ENCODE peak calls at places on chromosomes 4 and X, in four cellular contexts. One of them, this sample, is unnamed. For H3K36me3, the result is how much of the 10 kb centered on the place peaks cover.

GRCh38 chr4:85496933-85497332 is 22.0 kb downstream of the ARHGAP24 start:
- DNase-seq in H1: no peak
- DNase-seq in ovary: no peak
- DNase-seq in gastrocnemius medialis: no peak
- DNase-seq in this sample: no peak

GRCh38 chr4:114108869-114109268 is 129.4 kb upstream of the ARSJ start:
- DNase-seq in gastrocnemius medialis: no peak
- DNase-seq in ovary: no peak
- DNase-seq in H1: no peak
- DNase-seq in this sample: no peak

GRCh38 chr4:45078201-45078600 is 351.8 kb upstream of the GNPDA2 start:
- DNase-seq in H1: no peak
- DNase-seq in gastrocnemius medialis: no peak
- DNase-seq in ovary: no peak
- DNase-seq in this sample: no peak

GRCh38 chrX:7109838-7110793 is 37.4 kb upstream of the STS start:
- DNase-seq in gastrocnemius medialis: no peak
- DNase-seq in H1: no peak
- DNase-seq in ovary: no peak
- DNase-seq in this sample: no peak

GRCh38 chr4:141643557-141643956 is 7.2 kb downstream of the IL15 start:
- DNase-seq in ovary: no peak
- DNase-seq in H1: no peak
- DNase-seq in gastrocnemius medialis: no peak
- DNase-seq in this sample: no peak

GRCh38 chrX:123590842-123591491 is 141.9 kb downstream of the THOC2 start:
- DNase-seq in ovary: no peak
- DNase-seq in gastrocnemius medialis: no peak
- DNase-seq in H1: no peak
- DNase-seq in this sample: no peak

GRCh38 chr4:107044170-107044569 is 8.1 kb upstream of the DKK2 start:
- DNase-seq in ovary: no peak
- DNase-seq in H1: no peak
- DNase-seq in gastrocnemius medialis: no peak
- DNase-seq in this sample: no peak

GRCh38 chr4:98994474-98995182 is 893 bp upstream of the METAP1 start:
- DNase-seq in H1: no peak
- DNase-seq in gastrocnemius medialis: no peak
- DNase-seq in ovary: no peak
- DNase-seq in this sample: no peak

GRCh38 chrX:140180585-140180984 is 215.3 kb upstream of the CXorf66 start:
- DNase-seq in gastrocnemius medialis: no peak
- DNase-seq in ovary: no peak
- DNase-seq in H1: no peak
- DNase-seq in this sample: no peak

GRCh38 chrX:15849555-15849954 is 5.1 kb downstream of the AP1S2 start:
- DNase-seq in gastrocnemius medialis: no peak
- DNase-seq in H1: no peak
- DNase-seq in ovary: no peak
- DNase-seq in this sample: no peak

GRCh38 chrX:1465261-1466231 is 12.8 kb upstream of the ASMTL start:
- DNase-seq in gastrocnemius medialis: no peak
- DNase-seq in H1: peak
- DNase-seq in ovary: no peak
- DNase-seq in this sample: peak

GRCh38 chrX:103363046-103363445 is 6.7 kb downstream of the TCEAL9 start:
- DNase-seq in gastrocnemius medialis: no peak
- DNase-seq in ovary: no peak
- DNase-seq in H1: no peak
- DNase-seq in this sample: no peak

GRCh38 chrX:40154853-40155616 is 57.3 kb upstream of the BCOR start:
- DNase-seq in H1: peak
- DNase-seq in ovary: peak
- DNase-seq in gastrocnemius medialis: peak
- DNase-seq in this sample: no peak

GRCh38 chrX:40151211-40152172 is 53.7 kb upstream of the BCOR start:
- DNase-seq in ovary: peak
- DNase-seq in gastrocnemius medialis: peak
- DNase-seq in H1: peak
- DNase-seq in this sample: no peak

GRCh38 chrX:9148626-9149385 is 114.9 kb upstream of the FAM9B start:
- DNase-seq in H1: no peak
- DNase-seq in ovary: no peak
- DNase-seq in gastrocnemius medialis: peak
- DNase-seq in this sample: no peak

GRCh38 chr4:159547645-159548308 is 444.9 kb downstream of the RAPGEF2 start:
- DNase-seq in gastrocnemius medialis: no peak
- DNase-seq in ovary: no peak
- DNase-seq in H1: no peak
- DNase-seq in this sample: no peak

GRCh38 chr4:72295966-72296557 is 264.3 kb downstream of the NPFFR2 start:
- DNase-seq in H1: no peak
- DNase-seq in ovary: no peak
- DNase-seq in gastrocnemius medialis: no peak
- DNase-seq in this sample: no peak

GRCh38 chr4:71266090-71266794 is 72.6 kb upstream of the SLC4A4 start:
- DNase-seq in H1: no peak
- DNase-seq in ovary: no peak
- DNase-seq in gastrocnemius medialis: no peak
- DNase-seq in this sample: no peak

GRCh38 chrX:70359458-70359857 is 63.7 kb upstream of the GDPD2 start:
- DNase-seq in ovary: no peak
- DNase-seq in H1: no peak
- DNase-seq in gastrocnemius medialis: no peak
- DNase-seq in this sample: no peak

GRCh38 chrX:130330706-130331105 is 9.0 kb upstream of the SLC25A14 start:
- DNase-seq in gastrocnemius medialis: peak
- DNase-seq in H1: peak
- DNase-seq in ovary: peak
- DNase-seq in this sample: no peak

GRCh38 chrX:43580621-43581020 is 75.5 kb upstream of the MAOA start:
- DNase-seq in gastrocnemius medialis: no peak
- DNase-seq in H1: no peak
- DNase-seq in ovary: no peak
- DNase-seq in this sample: no peak

GRCh38 chrX:102129473-102129872 is 4.0 kb downstream of the TCEAL2 start:
- DNase-seq in ovary: no peak
- DNase-seq in H1: no peak
- DNase-seq in gastrocnemius medialis: no peak
- DNase-seq in this sample: no peak

GRCh38 chr4:144300616-144301015 is 160.1 kb upstream of the GYPA start:
- DNase-seq in ovary: no peak
- DNase-seq in gastrocnemius medialis: no peak
- DNase-seq in H1: no peak
- DNase-seq in this sample: no peak

GRCh38 chr4:79820427-79820826 is 252.6 kb downstream of the ANTXR2 start:
- DNase-seq in ovary: no peak
- DNase-seq in H1: no peak
- DNase-seq in gastrocnemius medialis: no peak
- DNase-seq in this sample: no peak

GRCh38 chr4:150106886-150107285 is 28.6 kb downstream of the DCLK2 start:
- DNase-seq in ovary: no peak
- DNase-seq in gastrocnemius medialis: no peak
- DNase-seq in H1: no peak
- DNase-seq in this sample: no peak

GRCh38 chr4:16775411-16776154 is 122.9 kb downstream of the LDB2 start:
- DNase-seq in H1: no peak
- DNase-seq in ovary: no peak
- DNase-seq in gastrocnemius medialis: no peak
- DNase-seq in this sample: no peak

GRCh38 chrX:48800574-48801280 is 1.1 kb upstream of the HDAC6 start:
- DNase-seq in H1: no peak
- DNase-seq in gastrocnemius medialis: no peak
- DNase-seq in ovary: no peak
- DNase-seq in this sample: no peak

GRCh38 chr4:113355550-113356371 is 306.3 kb downstream of the ANK2 start:
- DNase-seq in gastrocnemius medialis: no peak
- DNase-seq in H1: no peak
- DNase-seq in ovary: no peak
- DNase-seq in this sample: no peak

GRCh38 chrX:71540801-71541545 is 8.1 kb downstream of the OGT start:
- DNase-seq in gastrocnemius medialis: no peak
- DNase-seq in H1: no peak
- DNase-seq in ovary: no peak
- DNase-seq in this sample: no peak

GRCh38 chr4:88090898-88091297 is 67.5 kb downstream of the ABCG2 start:
- DNase-seq in H1: no peak
- DNase-seq in ovary: no peak
- DNase-seq in gastrocnemius medialis: no peak
- DNase-seq in this sample: no peak

GRCh38 chrX:87160435-87161010 is 357.1 kb upstream of the KLHL4 start:
- DNase-seq in ovary: no peak
- DNase-seq in gastrocnemius medialis: no peak
- DNase-seq in H1: peak
- DNase-seq in this sample: no peak

GRCh38 chr4:10761903-10762302 is 77.3 kb upstream of the CLNK start:
- DNase-seq in ovary: no peak
- DNase-seq in H1: no peak
- DNase-seq in gastrocnemius medialis: no peak
- DNase-seq in this sample: no peak

GRCh38 chrX:31036895-31037294 is 34.9 kb downstream of the FTHL17 start:
- DNase-seq in H1: peak
- DNase-seq in ovary: peak
- DNase-seq in gastrocnemius medialis: peak
- DNase-seq in this sample: no peak

GRCh38 chr4:85475631-85476233 is 782 bp downstream of the ARHGAP24 start:
- DNase-seq in gastrocnemius medialis: no peak
- DNase-seq in H1: peak
- DNase-seq in ovary: peak
- DNase-seq in this sample: no peak

DNA sequence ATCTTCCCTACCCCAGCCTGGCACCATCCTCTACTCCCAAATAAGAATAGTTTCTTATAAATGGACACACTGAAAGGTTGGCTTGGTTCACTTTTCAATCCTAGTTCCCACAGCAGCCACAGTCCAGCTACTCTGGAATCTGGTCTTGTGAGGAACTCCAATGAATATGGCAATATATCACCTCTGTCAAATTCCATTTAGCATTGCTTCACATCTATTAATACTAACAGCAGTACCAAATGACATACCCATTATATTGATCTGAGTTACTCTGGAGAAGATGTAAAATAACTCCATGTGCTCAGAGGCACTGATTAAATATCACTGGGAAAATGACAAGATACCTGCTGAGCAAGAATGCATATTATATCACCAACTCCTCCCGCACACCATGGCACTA is 8.6 kb downstream of the OPHN1 start:
- DNase-seq in ovary: no peak
- DNase-seq in gastrocnemius medialis: no peak
- DNase-seq in H1: no peak
- DNase-seq in this sample: no peak
- TF ChIP-seq POLR2A in ovary: no peak
- TF ChIP-seq POLR2A in gastrocnemius medialis: no peak
- TF ChIP-seq POLR2A in H1: no peak
- TF ChIP-seq POLR2A in this sample: no peak

GRCh38 chr4:4277531-4277930 is 12.4 kb downstream of the LYAR start:
- DNase-seq in H1: no peak
- DNase-seq in ovary: no peak
- DNase-seq in gastrocnemius medialis: no peak
- DNase-seq in this sample: no peak

GRCh38 chr4:4270529-4270928 is 19.4 kb downstream of the LYAR start:
- DNase-seq in gastrocnemius medialis: no peak
- DNase-seq in ovary: no peak
- DNase-seq in H1: no peak
- DNase-seq in this sample: no peak

GRCh38 chr4:4271912-4272311 is 18.0 kb downstream of the LYAR start:
- DNase-seq in H1: no peak
- DNase-seq in gastrocnemius medialis: peak
- DNase-seq in ovary: no peak
- DNase-seq in this sample: no peak

GRCh38 chr4:4269856-4270255 is 20.1 kb downstream of the LYAR start:
- DNase-seq in gastrocnemius medialis: no peak
- DNase-seq in ovary: no peak
- DNase-seq in H1: no peak
- DNase-seq in this sample: no peak

GRCh38 chr4:4274226-4274625 is 15.7 kb downstream of the LYAR start:
- DNase-seq in H1: no peak
- DNase-seq in gastrocnemius medialis: no peak
- DNase-seq in ovary: no peak
- DNase-seq in this sample: no peak
- H3K36me3 ChIP-seq in H1: half or more
- H3K36me3 ChIP-seq in gastrocnemius medialis: half or more
- H3K36me3 ChIP-seq in ovary: under half
- H3K36me3 ChIP-seq in this sample: under half

DNA sequence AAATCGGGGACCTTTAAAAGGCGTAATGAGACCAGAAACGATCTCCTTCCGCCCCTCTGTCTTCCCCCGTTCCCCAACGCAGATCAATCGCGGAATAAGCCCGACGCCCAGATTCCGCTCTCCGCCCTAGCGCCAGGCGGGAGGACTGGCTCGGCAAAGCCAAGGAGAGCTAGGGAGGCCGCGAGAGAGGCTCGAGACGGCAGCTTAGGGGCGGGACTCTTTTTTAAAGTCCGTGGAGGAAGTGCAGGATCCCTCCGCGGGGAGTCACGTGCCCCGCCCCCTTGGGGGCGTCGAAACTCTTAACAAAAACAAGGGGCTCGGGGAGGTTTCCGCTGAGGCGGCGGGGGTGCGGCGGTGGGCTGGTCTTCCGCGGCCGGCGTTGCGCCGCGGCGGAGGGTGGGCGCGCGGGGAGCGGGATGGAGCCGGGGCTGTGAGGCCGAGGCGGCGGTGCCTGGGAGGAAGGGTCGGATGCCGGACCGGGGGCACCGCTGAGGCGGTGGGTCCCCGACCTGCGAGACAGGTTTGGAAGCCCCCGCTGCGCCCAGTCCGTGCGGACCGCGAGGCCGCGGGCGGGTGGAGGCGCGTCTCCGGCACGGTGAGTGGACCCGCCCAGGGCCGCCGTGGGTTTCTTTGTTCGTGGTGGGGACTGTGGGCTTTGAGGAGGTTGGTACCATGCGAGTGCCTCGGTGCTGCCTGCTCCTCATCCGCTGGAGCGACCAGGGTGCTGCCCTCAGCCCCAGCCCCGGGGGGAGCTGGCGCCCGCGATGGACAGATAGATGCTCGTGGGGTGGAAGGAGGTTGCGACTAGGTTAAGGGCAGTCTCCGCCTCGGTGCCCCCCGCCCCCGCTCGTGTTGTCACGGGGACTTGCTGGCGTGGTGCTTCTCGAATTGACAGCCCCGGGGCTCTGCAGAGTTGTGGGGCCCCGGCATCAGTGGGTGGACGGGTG is at the start of gene CCNG2:
- DNase-seq in H1: peak
- DNase-seq in ovary: peak
- DNase-seq in gastrocnemius medialis: peak
- DNase-seq in this sample: peak
- TF ChIP-seq POLR2A in H1: peak
- TF ChIP-seq POLR2A in ovary: peak
- TF ChIP-seq POLR2A in gastrocnemius medialis: peak
- TF ChIP-seq POLR2A in this sample: peak

DNA sequence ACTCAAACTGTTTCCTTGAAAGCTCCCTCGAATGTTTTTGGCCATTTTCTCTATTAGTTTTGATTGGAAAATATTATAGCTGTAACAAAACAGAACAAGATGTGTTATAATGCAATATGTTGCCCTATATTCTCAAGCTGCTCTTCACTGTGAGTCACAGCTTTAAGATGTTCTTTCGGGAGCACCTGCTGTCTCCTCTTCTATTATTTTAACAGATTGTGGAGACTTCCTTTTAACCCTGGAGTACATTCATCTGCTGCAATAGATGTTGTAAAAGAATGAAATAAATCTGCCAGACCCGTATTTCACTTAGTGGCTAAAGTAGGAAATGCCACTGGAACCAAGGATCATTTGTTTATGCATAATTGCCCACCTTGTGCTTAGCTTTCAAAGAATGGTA is 11.0 kb downstream of the LSM6 start:
- DNase-seq in ovary: no peak
- DNase-seq in gastrocnemius medialis: no peak
- DNase-seq in H1: no peak
- DNase-seq in this sample: no peak
- H3K36me3 ChIP-seq in ovary: under half
- H3K36me3 ChIP-seq in gastrocnemius medialis: half or more
- H3K36me3 ChIP-seq in H1: half or more
- H3K36me3 ChIP-seq in this sample: under half